ENCODE peak calls at places on chromosomes 3 and 15, in eight cellular contexts. Q is fibroblast of lung, H is mesenchymal stem cell, L is neural progenitor cell, B is GM12878, P is mammary epithelial cell, E is IMR-90, Y is NT2/D1. F is an unnamed sample.
A peak's percentile ranks its signal among the peaks of the same experiment; 100 is the strongest.

GRCh38 chr3:21417991-21418390 is 333.0 kb downstream of the ZNF385D start:
- DNase-seq in H (no peak), E (no peak), P (no peak), Y (no peak), L (no peak), Q (no peak), B (no peak), F (peak; percentile 2)

GRCh38 chr15:38842991-38843610 is 278.5 kb upstream of the RASGRP1 start:
- DNase-seq in Y (no peak), B (no peak), H (peak; percentile 23), E (peak; percentile 28), L (no peak), P (no peak), Q (peak; percentile 27), F (peak; percentile 57)

GRCh38 chr3:105938826-105939225 is 70.0 kb upstream of the CBLB start:
- DNase-seq in Y (no peak), E (no peak), Q (no peak), L (no peak), H (no peak), P (no peak), B (no peak), F (no peak)

GRCh38 chr3:188220988-188221818 is 67.2 kb downstream of the LPP start:
- DNase-seq in E (peak; percentile 76), H (peak; percentile 93), B (no peak), L (no peak), Y (no peak), Q (peak; percentile 72), P (peak; percentile 43), F (no peak)

GRCh38 chr3:39456159-39456558 is 11.3 kb upstream of the MOBP start:
- DNase-seq in P (no peak), L (no peak), Y (no peak), Q (no peak), E (no peak), B (no peak), H (no peak), F (no peak)

GRCh38 chr15:45129651-45130129 is at the start of the genes DUOX1 and DUOXA1:
- DNase-seq in L (peak; percentile 67), Y (no peak), E (no peak), B (no peak), P (peak; percentile 61), Q (no peak), H (no peak), F (no peak)

GRCh38 chr3:69761896-69762789 is 22.9 kb downstream of the MITF start:
- DNase-seq in B (no peak), Q (peak; percentile 88), H (peak; percentile 85), Y (no peak), L (no peak), P (peak; percentile 82), E (peak; percentile 88), F (peak; percentile 78)

GRCh38 chr3:107983247-107983646 is 107.6 kb downstream of the CD47 start:
- DNase-seq in E (no peak), H (no peak), Q (no peak), B (no peak), P (no peak), L (no peak), Y (no peak), F (no peak)

GRCh38 chr15:96181873-96182301 is 148.6 kb upstream of the NR2F2 start:
- DNase-seq in H (peak; percentile 67), P (peak; percentile 79), Y (no peak), B (no peak), E (peak; percentile 88), Q (peak; percentile 98), L (no peak), F (peak; percentile 95)

GRCh38 chr3:4741404-4742307 is 237.6 kb upstream of the BHLHE40 start:
- DNase-seq in L (no peak), B (no peak), Y (no peak), E (peak; percentile 99), H (peak; percentile 90), Q (peak; percentile 96), P (peak; percentile 98), F (peak; percentile 83)

GRCh38 chr3:150945226-150945625 is 27.3 kb downstream of the CLRN1 start:
- DNase-seq in P (peak; percentile 68), B (no peak), Q (peak; percentile 59), H (peak; percentile 65), Y (no peak), E (peak; percentile 25), L (no peak), F (peak; percentile 65)

GRCh38 chr3:155106059-155106458 is 25.9 kb downstream of the MME start:
- DNase-seq in P (no peak), H (peak; percentile 34), B (no peak), E (peak; percentile 52), Y (no peak), L (no peak), Q (peak; percentile 85), F (no peak)

GRCh38 chr3:175146258-175146657 is 287.1 kb downstream of the NAALADL2 start:
- DNase-seq in L (no peak), H (peak; percentile 27), Q (peak; percentile 69), E (peak; percentile 56), Y (no peak), B (no peak), P (no peak), F (peak; percentile 66)

GRCh38 chr3:176262071-176262470 is 935.2 kb downstream of the TBL1XR1 start:
- DNase-seq in P (no peak), Q (no peak), L (no peak), E (no peak), Y (no peak), H (no peak), B (no peak), F (no peak)

GRCh38 chr3:66991478-66991877 is 6.6 kb upstream of the KBTBD8 start:
- DNase-seq in H (peak; percentile 38), Q (peak; percentile 93), Y (no peak), E (peak; percentile 96), L (no peak), P (peak; percentile 52), B (no peak), F (peak; percentile 83)

DNA sequence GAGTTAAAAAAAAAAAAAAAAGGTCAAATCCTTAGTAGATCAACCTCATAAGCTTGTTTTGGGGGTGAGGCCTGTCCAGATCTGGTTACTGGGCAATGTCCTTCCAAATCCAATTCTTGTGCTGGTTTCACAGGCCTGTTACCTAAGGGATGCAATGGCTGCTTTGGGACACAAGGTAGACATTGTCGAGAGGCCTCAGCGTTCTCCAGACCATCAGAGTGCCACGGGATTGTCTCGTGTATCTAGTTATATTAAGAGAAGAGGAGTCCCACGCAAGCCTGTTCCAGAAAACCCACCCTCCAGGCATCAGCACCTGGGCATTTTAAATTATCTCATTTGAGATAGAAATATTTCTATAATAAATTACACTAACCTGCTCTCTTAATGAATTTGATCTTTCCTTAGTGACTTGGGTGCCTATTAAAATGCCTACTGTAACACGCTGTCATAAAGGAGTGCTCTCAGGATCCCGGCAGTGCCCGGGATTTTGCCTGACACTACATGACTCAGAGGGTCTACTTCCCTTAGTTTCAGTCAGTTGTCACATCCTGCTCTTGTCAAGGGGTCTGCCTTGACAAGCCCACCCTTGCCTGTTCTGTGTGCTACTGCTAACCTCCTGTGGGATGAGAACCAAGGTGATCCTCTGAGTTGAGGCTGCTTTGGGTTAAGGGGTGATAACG is 116.0 kb downstream of the LIPC start:
- DNase-seq in H (no peak), Y (no peak), B (no peak), P (no peak), L (no peak), Q (no peak), E (no peak), F (no peak)
- H3K4me1 ChIP-seq in H (peaks cover 37% of the 10 kb centered on the region), Y (peaks cover 17% of the 10 kb centered on the region), B (peaks cover 13% of the 10 kb centered on the region), P (peaks cover 23% of the 10 kb centered on the region), L (peaks cover 3% of the 10 kb centered on the region), Q (peaks cover 30% of the 10 kb centered on the region), E (peaks cover 42% of the 10 kb centered on the region), F (peaks cover 44% of the 10 kb centered on the region)

DNA sequence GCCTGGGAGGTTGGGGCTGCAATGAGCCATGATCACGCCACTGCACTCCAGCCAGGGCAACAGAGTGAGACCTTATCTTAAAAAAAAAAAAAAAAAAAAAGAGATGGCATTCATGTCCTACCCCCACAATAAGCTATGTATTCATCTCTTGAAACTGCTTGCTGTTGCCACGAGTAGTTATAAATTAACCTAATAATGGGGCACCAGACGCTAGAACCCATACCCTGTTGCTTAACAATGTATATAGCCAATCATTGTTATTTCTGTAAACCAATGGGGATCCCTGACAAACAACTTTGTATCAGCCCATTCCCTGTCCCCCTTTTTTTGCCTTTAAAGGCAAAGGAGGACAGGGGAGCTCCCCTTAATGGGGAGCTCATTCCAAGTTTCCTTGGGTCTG is 2.8 kb upstream of the LACTB start:
- DNase-seq in Q (no peak), Y (no peak), B (no peak), P (no peak), E (no peak), L (no peak), H (no peak), F (no peak)
- H3K9ac ChIP-seq in Q (no peak overlapping the region), Y (no peak overlapping the region), B (no peak overlapping the region), P (no peak overlapping the region), E (no peak overlapping the region), L (no peak overlapping the region), H (no peak overlapping the region), F (no peak overlapping the region)

GRCh38 chr15:82045892-82046667 is at the start of gene MEX3B:
- DNase-seq in Q (peak; percentile 98), P (peak; percentile 93), L (peak; percentile 98), H (peak; percentile 99), B (peak; percentile 66), Y (peak; percentile 96), E (peak; percentile 99), F (peak; percentile 99)

GRCh38 chr15:82044373-82045178 is 1.2 kb downstream of the MEX3B start:
- DNase-seq in Y (no peak), L (peak; percentile 84), P (peak; percentile 32), E (peak; percentile 81), H (peak; percentile 79), B (no peak), Q (peak; percentile 77), F (peak; percentile 81)

GRCh38 chr15:82043130-82043673 is 2.6 kb downstream of the MEX3B start:
- DNase-seq in B (no peak), Q (no peak), E (no peak), Y (no peak), H (no peak), P (no peak), L (peak; percentile 46), F (peak; percentile 31)

GRCh38 chr15:82045179-82045891 is 483 bp downstream of the MEX3B start:
- DNase-seq in Y (no peak), P (peak; percentile 46), Q (peak; percentile 53), H (peak; percentile 80), L (peak; percentile 80), B (no peak), E (peak; percentile 54), F (peak; percentile 79)

DNA sequence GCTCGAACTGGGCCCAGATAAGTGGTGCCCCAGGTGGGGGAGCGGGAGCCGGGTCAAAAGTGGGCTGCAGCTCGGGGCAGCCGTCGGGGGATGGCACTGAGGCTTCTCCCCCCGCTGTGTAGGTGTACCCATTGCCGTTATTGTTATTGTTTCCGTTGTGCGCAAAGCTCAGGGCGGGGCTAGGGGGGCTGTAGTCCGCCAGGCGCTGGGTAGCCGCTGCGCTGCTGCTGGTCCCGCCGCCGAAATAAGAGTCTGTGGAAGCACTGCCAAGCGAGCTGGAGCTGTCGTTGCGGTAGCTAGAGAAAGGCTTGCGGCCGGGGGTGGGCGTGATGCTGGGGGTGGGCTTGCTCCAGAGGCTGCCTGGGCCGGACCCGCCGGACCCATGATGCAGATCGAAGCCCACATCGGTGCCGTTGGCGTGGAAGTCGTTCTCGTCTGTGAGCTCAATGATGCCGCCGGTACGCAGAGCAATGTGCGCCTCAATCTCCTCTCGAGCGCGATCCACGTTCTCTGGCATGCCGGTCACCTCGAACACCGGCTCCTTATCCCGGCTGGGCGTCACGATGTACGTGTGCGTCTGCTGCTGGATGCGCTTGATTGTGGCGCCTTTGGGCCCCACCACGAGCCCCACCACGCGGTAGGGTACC is 2.0 kb downstream of the MEX3B start:
- DNase-seq in B (no peak), L (peak; percentile 54), E (no peak), P (no peak), H (no peak), Q (no peak), Y (no peak), F (peak; percentile 63)
- H3K4me3 ChIP-seq in B (peak overlapping the region; percentile 70), L (peak overlapping the region; percentile 90), E (peak overlapping the region; percentile 92), P (peak overlapping the region; percentile 73), H (peak overlapping the region; percentile 87), Q (peak overlapping the region; percentile 72), Y (peak overlapping the region; percentile 78), F (peak overlapping the region; percentile 82)

GRCh38 chr15:78052545-78052944 is 25.0 kb downstream of the TBC1D2B start:
- DNase-seq in L (no peak), H (no peak), B (no peak), P (no peak), Q (no peak), E (no peak), Y (no peak), F (no peak)
- H3K4me1 ChIP-seq in L (peaks cover 23% of the 10 kb centered on the region), H (peaks cover 35% of the 10 kb centered on the region), B (peaks cover 81% of the 10 kb centered on the region), P (peaks cover 24% of the 10 kb centered on the region), Q (peaks cover 37% of the 10 kb centered on the region), E (peaks cover 37% of the 10 kb centered on the region), Y (peaks cover 5% of the 10 kb centered on the region), F (peaks cover 70% of the 10 kb centered on the region)

F was measured in adipocyte.